ENCODE peak calls at places on chromosomes 11 and 22, in six cellular contexts. B, E, D, K, T and L are unnamed samples.
A peak's percentile ranks its signal among the peaks of the same experiment; 100 is the strongest.

GRCh38 chr11:21346361-21346760 is 677.0 kb downstream of the NELL1 start:
- DNase-seq in B (no peak), E (no peak), D (no peak), K (no peak), T (no peak), L (no peak)

GRCh38 chr11:9363954-9364912 is 20.2 kb upstream of the IPO7 start:
- DNase-seq in B (peak; percentile 80), E (peak; percentile 98), D (peak; percentile 94), K (peak; percentile 98), T (peak; percentile 93), L (peak; percentile 83)

GRCh38 chr11:110951609-110952008 is 239.4 kb upstream of the ARHGAP20 start:
- DNase-seq in B (no peak), E (no peak), D (peak; percentile 14), K (peak; percentile 31), T (no peak), L (no peak)

GRCh38 chr11:32434387-32435151 is 770 bp downstream of the WT1 start:
- DNase-seq in B (no peak), E (peak; percentile 69), D (no peak), K (no peak), T (peak; percentile 63), L (no peak)

GRCh38 chr22:29457730-29458129 is 19.3 kb downstream of the RFPL1 start:
- DNase-seq in B (no peak), E (peak; percentile 93), D (peak; percentile 75), K (peak; percentile 25), T (no peak), L (no peak)

GRCh38 chr11:34680206-34680605 is 59.3 kb downstream of the EHF start:
- DNase-seq in B (no peak), E (no peak), D (no peak), K (no peak), T (no peak), L (no peak)

GRCh38 chr11:68313574-68314202 is 1.3 kb downstream of the LRP5 start:
- DNase-seq in B (no peak), E (peak; percentile 65), D (no peak), K (no peak), T (no peak), L (no peak)

GRCh38 chr11:102760355-102761035 is 19.9 kb downstream of the MMP10 start:
- DNase-seq in B (no peak), E (no peak), D (no peak), K (no peak), T (no peak), L (no peak)

GRCh38 chr11:110858556-110858921 is 146.3 kb upstream of the ARHGAP20 start:
- DNase-seq in B (peak; percentile 32), E (no peak), D (no peak), K (no peak), T (peak; percentile 76), L (no peak)

GRCh38 chr11:44033411-44033850 is 14.3 kb upstream of the ACCSL start:
- DNase-seq in B (no peak), E (no peak), D (no peak), K (no peak), T (no peak), L (no peak)

GRCh38 chr11:109405671-109406070 is 16.3 kb upstream of the C11orf87 start:
- DNase-seq in B (no peak), E (no peak), D (no peak), K (no peak), T (no peak), L (no peak)

GRCh38 chr11:102302241-102302640 is 15.0 kb upstream of the BIRC3 start:
- DNase-seq in B (no peak), E (no peak), D (no peak), K (no peak), T (no peak), L (no peak)

GRCh38 chr11:75337195-75337654 is 14.2 kb downstream of the ARRB1 start:
- DNase-seq in B (no peak), E (no peak), D (no peak), K (peak; percentile 77), T (no peak), L (no peak)

GRCh38 chr11:17164361-17165246 is 43.2 kb downstream of the PIK3C2A start:
- DNase-seq in B (no peak), E (no peak), D (peak; percentile 22), K (peak; percentile 53), T (peak; percentile 40), L (no peak)

GRCh38 chr22:44449061-44449682 is 48.9 kb downstream of the RTL6 start:
- DNase-seq in B (no peak), E (no peak), D (no peak), K (peak; percentile 21), T (no peak), L (no peak)

GRCh38 chr22:27576815-27577564 is 224.6 kb downstream of the MN1 start:
- DNase-seq in B (no peak), E (peak; percentile 32), D (no peak), K (no peak), T (no peak), L (no peak)

GRCh38 chr11:3747704-3748103 is 49.6 kb downstream of the NUP98 start:
- DNase-seq in B (no peak), E (no peak), D (no peak), K (no peak), T (no peak), L (no peak)

GRCh38 chr11:36500315-36500721 is 9.8 kb downstream of the TRAF6 start:
- DNase-seq in B (no peak), E (no peak), D (peak; percentile 53), K (no peak), T (no peak), L (no peak)

GRCh38 chr11:5597953-5598352 is 1.5 kb downstream of the TRIM6 start:
- DNase-seq in B (no peak), E (peak; percentile 56), D (no peak), K (no peak), T (no peak), L (no peak)

GRCh38 chr11:35031869-35032268 is 107.1 kb upstream of the CD44 start:
- DNase-seq in B (no peak), E (no peak), D (no peak), K (no peak), T (no peak), L (no peak)

GRCh38 chr11:66973956-66974585 is 1.0 kb upstream of the C11orf86 start:
- DNase-seq in B (no peak), E (no peak), D (no peak), K (no peak), T (no peak), L (no peak)

GRCh38 chr11:66974724-66975402 is at the start of gene C11orf86:
- DNase-seq in B (no peak), E (peak; percentile 48), D (no peak), K (no peak), T (no peak), L (no peak)

GRCh38 chr11:66976925-66977324 is 1.8 kb downstream of the C11orf86 start:
- DNase-seq in B (no peak), E (no peak), D (no peak), K (no peak), T (no peak), L (no peak)

GRCh38 chr11:66975403-66976047 is 421 bp downstream of the C11orf86 start:
- DNase-seq in B (no peak), E (no peak), D (no peak), K (no peak), T (no peak), L (no peak)

GRCh38 chr11:66976048-66976467 is 954 bp downstream of the C11orf86 start:
- DNase-seq in B (no peak), E (peak; percentile 83), D (peak; percentile 51), K (no peak), T (no peak), L (no peak)
- TF ChIP-seq CTCF in B (no peak), E (peak; percentile 91), D (peak; percentile 37), K (no peak), T (peak; percentile 24), L (no peak)

GRCh38 chr22:50208939-50209892 is 8.4 kb downstream of the SELENOO start:
- DNase-seq in B (no peak), E (no peak), D (no peak), K (no peak), T (peak; percentile 20), L (no peak)
- TF ChIP-seq CTCF in B (no peak), E (no peak), D (no peak), K (no peak), T (no peak), L (no peak)

GRCh38 chr22:36546932-36547331 is 18.0 kb upstream of the EIF3D start:
- DNase-seq in B (no peak), E (no peak), D (no peak), K (no peak), T (no peak), L (no peak)

GRCh38 chr22:36549033-36549432 is 20.1 kb upstream of the EIF3D start:
- DNase-seq in B (no peak), E (no peak), D (no peak), K (no peak), T (no peak), L (no peak)

GRCh38 chr22:36548606-36549005 is 19.6 kb upstream of the EIF3D start:
- DNase-seq in B (no peak), E (no peak), D (no peak), K (no peak), T (no peak), L (no peak)

GRCh38 chr22:36544107-36544620 is 15.2 kb upstream of the EIF3D start:
- DNase-seq in B (no peak), E (no peak), D (no peak), K (no peak), T (no peak), L (no peak)

DNA sequence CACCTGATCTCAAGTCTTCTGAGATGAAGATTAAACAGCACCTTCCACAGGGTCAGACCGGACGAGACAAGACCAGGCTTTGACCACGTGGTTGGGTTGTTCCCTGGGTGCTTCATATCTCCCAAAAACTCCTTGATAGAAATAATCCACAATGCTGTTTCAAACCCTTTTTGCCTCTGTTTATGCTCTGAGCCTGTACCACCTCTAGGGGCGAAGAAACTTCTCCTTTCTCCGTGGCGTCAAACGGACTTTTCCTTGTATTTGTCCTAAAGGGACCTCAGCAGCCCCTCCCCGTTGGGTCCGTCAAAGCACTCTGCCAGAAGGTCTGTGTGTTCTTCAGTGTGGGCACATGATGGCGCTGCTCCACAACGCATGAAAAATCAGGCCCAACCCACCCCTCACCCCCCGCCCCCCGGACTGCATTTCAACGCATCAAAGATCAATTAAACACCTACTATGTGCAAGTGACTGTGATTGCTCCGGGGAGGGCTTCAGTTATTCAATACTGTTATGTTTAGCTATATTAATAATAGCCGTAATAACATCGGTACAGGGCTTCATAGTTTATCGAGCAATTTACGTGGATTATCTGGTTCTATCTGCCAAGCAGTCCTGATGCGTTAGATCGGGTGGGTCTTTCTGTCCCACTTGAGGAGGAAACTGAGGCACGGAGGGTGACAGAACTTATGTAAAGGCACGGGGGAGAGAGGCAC is 17.3 kb upstream of the EIF3D start:
- DNase-seq in B (no peak), E (peak; percentile 92), D (peak; percentile 65), K (peak; percentile 38), T (no peak), L (no peak)
- TF ChIP-seq CTCF in B (no peak), E (peak; percentile 84), D (peak; percentile 58), K (peak; percentile 25), T (no peak), L (peak; percentile 21)

GRCh38 chr11:106131998-106132397 is 54.5 kb downstream of the AASDHPPT start:
- DNase-seq in B (no peak), E (peak; percentile 37), D (no peak), K (no peak), T (no peak), L (no peak)

GRCh38 chr11:106137061-106137460 is 59.6 kb downstream of the AASDHPPT start:
- DNase-seq in B (no peak), E (no peak), D (no peak), K (no peak), T (no peak), L (no peak)

GRCh38 chr11:106132582-106133354 is 55.3 kb downstream of the AASDHPPT start:
- DNase-seq in B (no peak), E (no peak), D (no peak), K (no peak), T (no peak), L (no peak)

GRCh38 chr11:106137758-106138157 is 60.3 kb downstream of the AASDHPPT start:
- DNase-seq in B (no peak), E (no peak), D (no peak), K (no peak), T (no peak), L (no peak)

GRCh38 chr11:106133529-106133928 is 56.1 kb downstream of the AASDHPPT start:
- DNase-seq in B (no peak), E (peak; percentile 28), D (peak; percentile 11), K (no peak), T (no peak), L (no peak)
- TF ChIP-seq CTCF in B (no peak), E (peak; percentile 66), D (no peak), K (no peak), T (no peak), L (no peak)